ENCODE peak calls at places on chromosomes 12 and 14, in eight cellular contexts. One of them, this sample, is unnamed.

GRCh38 chr14:39266589-39266870 is 32.8 kb downstream of the MIA2 start:
- DNase-seq in OCI-LY7: peak
- DNase-seq in hepatocyte: peak
- DNase-seq in astrocyte of the spinal cord: no peak
- DNase-seq in cardiac fibroblast: no peak
- DNase-seq in kidney epithelial cell: no peak
- DNase-seq in thoracic aorta: no peak
- DNase-seq in PC-3: no peak
- DNase-seq in this sample: no peak

GRCh38 chr12:112973712-112974305 is 4.5 kb upstream of the OAS2 start:
- DNase-seq in cardiac fibroblast: no peak
- DNase-seq in hepatocyte: no peak
- DNase-seq in kidney epithelial cell: no peak
- DNase-seq in PC-3: no peak
- DNase-seq in astrocyte of the spinal cord: no peak
- DNase-seq in OCI-LY7: no peak
- DNase-seq in thoracic aorta: no peak
- DNase-seq in this sample: no peak

GRCh38 chr12:107057071-107057834 is 36.1 kb downstream of the CRY1 start:
- DNase-seq in kidney epithelial cell: no peak
- DNase-seq in PC-3: peak
- DNase-seq in cardiac fibroblast: peak
- DNase-seq in OCI-LY7: no peak
- DNase-seq in astrocyte of the spinal cord: peak
- DNase-seq in hepatocyte: no peak
- DNase-seq in thoracic aorta: no peak
- DNase-seq in this sample: peak

GRCh38 chr12:115911360-115911759 is 366.1 kb downstream of the MED13L start:
- DNase-seq in hepatocyte: no peak
- DNase-seq in cardiac fibroblast: no peak
- DNase-seq in astrocyte of the spinal cord: no peak
- DNase-seq in kidney epithelial cell: no peak
- DNase-seq in PC-3: no peak
- DNase-seq in OCI-LY7: no peak
- DNase-seq in thoracic aorta: no peak
- DNase-seq in this sample: no peak

GRCh38 chr12:24681570-24681969 is 267.3 kb downstream of the BCAT1 start:
- DNase-seq in cardiac fibroblast: no peak
- DNase-seq in hepatocyte: no peak
- DNase-seq in PC-3: no peak
- DNase-seq in OCI-LY7: no peak
- DNase-seq in thoracic aorta: no peak
- DNase-seq in astrocyte of the spinal cord: no peak
- DNase-seq in kidney epithelial cell: no peak
- DNase-seq in this sample: no peak

GRCh38 chr14:75752907-75753594 is 92.0 kb downstream of the TTLL5 start:
- DNase-seq in hepatocyte: no peak
- DNase-seq in OCI-LY7: no peak
- DNase-seq in kidney epithelial cell: no peak
- DNase-seq in astrocyte of the spinal cord: peak
- DNase-seq in thoracic aorta: no peak
- DNase-seq in PC-3: no peak
- DNase-seq in cardiac fibroblast: peak
- DNase-seq in this sample: no peak

GRCh38 chr14:96622926-96623325 is 120.7 kb downstream of the PAPOLA start:
- DNase-seq in PC-3: no peak
- DNase-seq in hepatocyte: no peak
- DNase-seq in kidney epithelial cell: no peak
- DNase-seq in OCI-LY7: no peak
- DNase-seq in thoracic aorta: no peak
- DNase-seq in cardiac fibroblast: no peak
- DNase-seq in astrocyte of the spinal cord: no peak
- DNase-seq in this sample: no peak

GRCh38 chr12:57173089-57173488 is 25.7 kb upstream of the LRP1-AS start:
- DNase-seq in hepatocyte: peak
- DNase-seq in astrocyte of the spinal cord: no peak
- DNase-seq in thoracic aorta: no peak
- DNase-seq in OCI-LY7: peak
- DNase-seq in kidney epithelial cell: no peak
- DNase-seq in PC-3: peak
- DNase-seq in cardiac fibroblast: no peak
- DNase-seq in this sample: peak

GRCh38 chr12:12441051-12441807 is 84.4 kb downstream of the BORCS5 start:
- DNase-seq in OCI-LY7: no peak
- DNase-seq in cardiac fibroblast: no peak
- DNase-seq in hepatocyte: no peak
- DNase-seq in PC-3: no peak
- DNase-seq in astrocyte of the spinal cord: no peak
- DNase-seq in thoracic aorta: no peak
- DNase-seq in kidney epithelial cell: no peak
- DNase-seq in this sample: no peak

GRCh38 chr14:39419272-39419671 is 13.0 kb downstream of the FBXO33 start:
- DNase-seq in PC-3: no peak
- DNase-seq in cardiac fibroblast: no peak
- DNase-seq in thoracic aorta: no peak
- DNase-seq in kidney epithelial cell: no peak
- DNase-seq in astrocyte of the spinal cord: no peak
- DNase-seq in OCI-LY7: no peak
- DNase-seq in hepatocyte: no peak
- DNase-seq in this sample: peak

GRCh38 chr12:109458771-109459208 is 18.3 kb downstream of the KCTD10 start:
- DNase-seq in kidney epithelial cell: no peak
- DNase-seq in OCI-LY7: no peak
- DNase-seq in hepatocyte: no peak
- DNase-seq in cardiac fibroblast: peak
- DNase-seq in PC-3: no peak
- DNase-seq in astrocyte of the spinal cord: peak
- DNase-seq in thoracic aorta: no peak
- DNase-seq in this sample: no peak

GRCh38 chr14:41072776-41073175 is 533.9 kb upstream of the LRFN5 start:
- DNase-seq in thoracic aorta: no peak
- DNase-seq in kidney epithelial cell: no peak
- DNase-seq in cardiac fibroblast: no peak
- DNase-seq in PC-3: no peak
- DNase-seq in astrocyte of the spinal cord: no peak
- DNase-seq in OCI-LY7: no peak
- DNase-seq in hepatocyte: no peak
- DNase-seq in this sample: peak

GRCh38 chr12:71870409-71870808 is 30.9 kb downstream of the TBC1D15 start:
- DNase-seq in astrocyte of the spinal cord: no peak
- DNase-seq in PC-3: no peak
- DNase-seq in OCI-LY7: peak
- DNase-seq in kidney epithelial cell: no peak
- DNase-seq in cardiac fibroblast: no peak
- DNase-seq in hepatocyte: no peak
- DNase-seq in thoracic aorta: no peak
- DNase-seq in this sample: peak

DNA sequence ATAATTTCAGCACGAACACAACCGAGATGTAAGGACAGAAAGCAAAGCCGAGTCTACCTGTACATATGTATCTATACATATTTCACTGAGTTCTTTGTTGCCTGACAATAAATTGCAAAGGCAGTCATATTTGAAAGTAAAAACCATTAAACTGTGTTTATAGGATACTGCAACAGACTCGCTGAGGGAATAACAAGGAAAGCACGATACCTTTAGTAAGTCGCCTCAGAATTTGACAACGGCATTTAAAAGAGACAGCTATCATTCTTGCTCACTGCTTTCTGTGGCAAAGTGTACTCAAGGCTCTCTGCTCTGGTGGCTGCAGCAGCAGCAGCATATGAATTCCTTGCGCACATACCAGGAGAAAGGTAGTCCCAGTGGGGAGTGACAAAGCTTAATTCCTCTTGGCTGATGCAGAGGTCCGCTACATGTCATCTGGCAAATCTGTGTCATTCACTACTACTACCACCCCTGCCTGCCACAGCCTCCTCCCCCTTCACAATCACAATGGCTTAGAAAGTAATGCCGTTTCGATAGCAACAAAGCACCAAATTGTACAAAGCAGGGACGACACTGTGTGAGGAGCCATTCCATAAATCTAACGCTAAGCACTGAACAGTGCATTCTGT is at the start of gene GRIP1:
- DNase-seq in PC-3: peak
- DNase-seq in kidney epithelial cell: no peak
- DNase-seq in hepatocyte: no peak
- DNase-seq in cardiac fibroblast: no peak
- DNase-seq in OCI-LY7: no peak
- DNase-seq in astrocyte of the spinal cord: peak
- DNase-seq in thoracic aorta: no peak
- DNase-seq in this sample: no peak
- H3K4me3 ChIP-seq in PC-3: peak
- H3K4me3 ChIP-seq in kidney epithelial cell: no peak
- H3K4me3 ChIP-seq in hepatocyte: no peak
- H3K4me3 ChIP-seq in cardiac fibroblast: no peak
- H3K4me3 ChIP-seq in OCI-LY7: no peak
- H3K4me3 ChIP-seq in astrocyte of the spinal cord: peak
- H3K4me3 ChIP-seq in thoracic aorta: peak
- H3K4me3 ChIP-seq in this sample: no peak

GRCh38 chr12:8034802-8035201 is 2.3 kb downstream of the FOXJ2 start:
- DNase-seq in OCI-LY7: no peak
- DNase-seq in hepatocyte: no peak
- DNase-seq in cardiac fibroblast: no peak
- DNase-seq in astrocyte of the spinal cord: no peak
- DNase-seq in thoracic aorta: no peak
- DNase-seq in PC-3: peak
- DNase-seq in kidney epithelial cell: no peak
- DNase-seq in this sample: no peak
- H3K4me3 ChIP-seq in OCI-LY7: peak
- H3K4me3 ChIP-seq in hepatocyte: peak
- H3K4me3 ChIP-seq in cardiac fibroblast: peak
- H3K4me3 ChIP-seq in astrocyte of the spinal cord: no peak
- H3K4me3 ChIP-seq in thoracic aorta: peak
- H3K4me3 ChIP-seq in PC-3: peak
- H3K4me3 ChIP-seq in kidney epithelial cell: no peak
- H3K4me3 ChIP-seq in this sample: peak

DNA sequence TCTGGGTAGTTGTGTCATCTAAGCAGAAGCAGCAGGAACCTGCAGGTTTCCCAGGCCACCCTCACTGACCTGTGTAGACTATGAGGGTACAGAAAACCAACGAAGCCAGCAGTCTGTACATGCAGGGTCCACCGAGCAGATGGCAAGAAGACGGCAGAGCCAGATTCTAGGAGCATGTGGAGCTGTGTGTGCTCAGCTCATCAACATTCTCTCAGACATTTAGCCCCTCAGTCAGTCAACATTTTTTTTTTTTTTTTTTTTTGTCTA is 7.3 kb upstream of the ASIC1 start:
- DNase-seq in kidney epithelial cell: no peak
- DNase-seq in hepatocyte: no peak
- DNase-seq in thoracic aorta: no peak
- DNase-seq in cardiac fibroblast: no peak
- DNase-seq in OCI-LY7: no peak
- DNase-seq in PC-3: no peak
- DNase-seq in astrocyte of the spinal cord: no peak
- DNase-seq in this sample: no peak
- H3K4me3 ChIP-seq in kidney epithelial cell: no peak
- H3K4me3 ChIP-seq in hepatocyte: no peak
- H3K4me3 ChIP-seq in thoracic aorta: no peak
- H3K4me3 ChIP-seq in cardiac fibroblast: peak
- H3K4me3 ChIP-seq in OCI-LY7: no peak
- H3K4me3 ChIP-seq in PC-3: no peak
- H3K4me3 ChIP-seq in astrocyte of the spinal cord: no peak
- H3K4me3 ChIP-seq in this sample: peak

GRCh38 chr12:15322164-15323054 is at the start of gene PTPRO:
- DNase-seq in cardiac fibroblast: no peak
- DNase-seq in astrocyte of the spinal cord: peak
- DNase-seq in kidney epithelial cell: no peak
- DNase-seq in PC-3: no peak
- DNase-seq in hepatocyte: peak
- DNase-seq in thoracic aorta: no peak
- DNase-seq in OCI-LY7: no peak
- DNase-seq in this sample: peak
- H3K4me3 ChIP-seq in cardiac fibroblast: peak
- H3K4me3 ChIP-seq in astrocyte of the spinal cord: peak
- H3K4me3 ChIP-seq in kidney epithelial cell: peak
- H3K4me3 ChIP-seq in PC-3: no peak
- H3K4me3 ChIP-seq in hepatocyte: peak
- H3K4me3 ChIP-seq in thoracic aorta: peak
- H3K4me3 ChIP-seq in OCI-LY7: no peak
- H3K4me3 ChIP-seq in this sample: peak

GRCh38 chr14:93787465-93788306 is 599 bp downstream of the PRIMA1 start:
- DNase-seq in OCI-LY7: no peak
- DNase-seq in hepatocyte: peak
- DNase-seq in astrocyte of the spinal cord: no peak
- DNase-seq in cardiac fibroblast: no peak
- DNase-seq in kidney epithelial cell: no peak
- DNase-seq in PC-3: no peak
- DNase-seq in thoracic aorta: no peak
- DNase-seq in this sample: no peak
- H3K4me3 ChIP-seq in OCI-LY7: no peak
- H3K4me3 ChIP-seq in hepatocyte: peak
- H3K4me3 ChIP-seq in astrocyte of the spinal cord: no peak
- H3K4me3 ChIP-seq in cardiac fibroblast: no peak
- H3K4me3 ChIP-seq in kidney epithelial cell: no peak
- H3K4me3 ChIP-seq in PC-3: no peak
- H3K4me3 ChIP-seq in thoracic aorta: peak
- H3K4me3 ChIP-seq in this sample: peak

GRCh38 chr12:114678028-114678427 is 5.9 kb downstream of the TBX3 start:
- DNase-seq in PC-3: no peak
- DNase-seq in hepatocyte: no peak
- DNase-seq in cardiac fibroblast: no peak
- DNase-seq in kidney epithelial cell: no peak
- DNase-seq in astrocyte of the spinal cord: no peak
- DNase-seq in OCI-LY7: no peak
- DNase-seq in thoracic aorta: no peak
- DNase-seq in this sample: no peak
- H3K4me3 ChIP-seq in PC-3: peak
- H3K4me3 ChIP-seq in hepatocyte: peak
- H3K4me3 ChIP-seq in cardiac fibroblast: no peak
- H3K4me3 ChIP-seq in kidney epithelial cell: no peak
- H3K4me3 ChIP-seq in astrocyte of the spinal cord: no peak
- H3K4me3 ChIP-seq in OCI-LY7: no peak
- H3K4me3 ChIP-seq in thoracic aorta: no peak
- H3K4me3 ChIP-seq in this sample: no peak

GRCh38 chr12:131060011-131060703 is 106.5 kb downstream of the ADGRD1 start:
- DNase-seq in astrocyte of the spinal cord: no peak
- DNase-seq in hepatocyte: no peak
- DNase-seq in OCI-LY7: no peak
- DNase-seq in PC-3: no peak
- DNase-seq in thoracic aorta: no peak
- DNase-seq in kidney epithelial cell: no peak
- DNase-seq in cardiac fibroblast: no peak
- DNase-seq in this sample: no peak
- H3K4me3 ChIP-seq in astrocyte of the spinal cord: no peak
- H3K4me3 ChIP-seq in hepatocyte: no peak
- H3K4me3 ChIP-seq in OCI-LY7: no peak
- H3K4me3 ChIP-seq in PC-3: no peak
- H3K4me3 ChIP-seq in thoracic aorta: no peak
- H3K4me3 ChIP-seq in kidney epithelial cell: no peak
- H3K4me3 ChIP-seq in cardiac fibroblast: no peak
- H3K4me3 ChIP-seq in this sample: no peak